ENCODE peak calls at places on chromosomes 3 and 15, in four cellular contexts. E is H1, A is GM12878, G is HepG2. O is an unnamed sample.

GRCh38 chr3:174197416-174197815 is 661.7 kb upstream of the NAALADL2 start:
- DNase-seq in A (no peak), E (no peak), G (no peak), O (no peak)

GRCh38 chr3:186241910-186242821 is 119.9 kb downstream of the DGKG start:
- DNase-seq in G (peak; percentile 92), E (peak; percentile 80), A (no peak), O (peak; percentile 61)

GRCh38 chr3:84042717-84043116 is 916.1 kb upstream of the CADM2 start:
- DNase-seq in E (no peak), A (no peak), G (no peak), O (no peak)

GRCh38 chr3:81891056-81891455 is 129.6 kb upstream of the GBE1 start:
- DNase-seq in G (no peak), A (no peak), E (no peak), O (no peak)

GRCh38 chr3:127373701-127374625 is 86.1 kb upstream of the PRR20G start:
- DNase-seq in G (no peak), A (no peak), E (peak; percentile 85), O (no peak)

GRCh38 chr3:114525278-114525677 is 231.4 kb downstream of the TIGIT start:
- DNase-seq in E (no peak), A (no peak), G (no peak), O (no peak)

GRCh38 chr3:152508705-152509104 is 240.0 kb downstream of the MBNL1 start:
- DNase-seq in A (no peak), E (no peak), G (peak; percentile 7), O (no peak)

GRCh38 chr3:157418104-157418503 is 18.5 kb upstream of the PTX3 start:
- DNase-seq in G (no peak), A (no peak), E (no peak), O (no peak)

GRCh38 chr3:44883999-44884431 is 9.6 kb downstream of the TGM4 start:
- DNase-seq in E (no peak), G (no peak), A (no peak), O (no peak)

GRCh38 chr3:124094496-124094895 is 102.6 kb upstream of the ROPN1 start:
- DNase-seq in E (no peak), G (no peak), A (no peak), O (no peak)

GRCh38 chr15:59174846-59175831 is 31.5 kb upstream of the LDHAL6B start:
- DNase-seq in G (peak; percentile 47), A (no peak), E (peak; percentile 63), O (peak; percentile 27)

GRCh38 chr3:190239325-190239724 is 82.9 kb downstream of the CLDN1 start:
- DNase-seq in G (no peak), E (no peak), A (no peak), O (no peak)

GRCh38 chr15:56883088-56883487 is 35.4 kb upstream of the TCF12 start:
- DNase-seq in G (no peak), A (no peak), E (no peak), O (no peak)

GRCh38 chr15:73951044-73951561 is 24.8 kb downstream of the LOXL1 start:
- DNase-seq in E (peak; percentile 89), A (no peak), G (peak; percentile 83), O (peak; percentile 78)

GRCh38 chr3:113695426-113695817 is 1.0 kb downstream of the USF3 start:
- DNase-seq in E (no peak), A (no peak), G (peak; percentile 44), O (no peak)

GRCh38 chr3:13414040-13414729 is 5.9 kb downstream of the NUP210 start:
- DNase-seq in A (peak; percentile 89), E (no peak), G (no peak), O (peak; percentile 89)

GRCh38 chr3:187737401-187738088 is 7.7 kb downstream of the BCL6 start:
- DNase-seq in E (peak; percentile 65), G (no peak), A (no peak), O (no peak)

GRCh38 chr3:143648218-143648617 is 200.1 kb downstream of the SLC9A9 start:
- DNase-seq in A (no peak), E (no peak), G (no peak), O (no peak)

GRCh38 chr3:3180421-3180820 is 930 bp upstream of the CRBN start:
- DNase-seq in A (no peak), E (no peak), G (no peak), O (no peak)

GRCh38 chr3:106823706-106824105 is 553.5 kb upstream of the CCDC54 start:
- DNase-seq in E (no peak), A (no peak), G (no peak), O (no peak)

GRCh38 chr3:156605686-156606605 is 51.0 kb upstream of the SSR3 start:
- DNase-seq in G (no peak), E (peak; percentile 63), A (no peak), O (peak; percentile 16)

GRCh38 chr3:138371070-138371950 is 22.9 kb downstream of the MRAS start:
- DNase-seq in A (peak; percentile 64), G (no peak), E (no peak), O (peak; percentile 50)

DNA sequence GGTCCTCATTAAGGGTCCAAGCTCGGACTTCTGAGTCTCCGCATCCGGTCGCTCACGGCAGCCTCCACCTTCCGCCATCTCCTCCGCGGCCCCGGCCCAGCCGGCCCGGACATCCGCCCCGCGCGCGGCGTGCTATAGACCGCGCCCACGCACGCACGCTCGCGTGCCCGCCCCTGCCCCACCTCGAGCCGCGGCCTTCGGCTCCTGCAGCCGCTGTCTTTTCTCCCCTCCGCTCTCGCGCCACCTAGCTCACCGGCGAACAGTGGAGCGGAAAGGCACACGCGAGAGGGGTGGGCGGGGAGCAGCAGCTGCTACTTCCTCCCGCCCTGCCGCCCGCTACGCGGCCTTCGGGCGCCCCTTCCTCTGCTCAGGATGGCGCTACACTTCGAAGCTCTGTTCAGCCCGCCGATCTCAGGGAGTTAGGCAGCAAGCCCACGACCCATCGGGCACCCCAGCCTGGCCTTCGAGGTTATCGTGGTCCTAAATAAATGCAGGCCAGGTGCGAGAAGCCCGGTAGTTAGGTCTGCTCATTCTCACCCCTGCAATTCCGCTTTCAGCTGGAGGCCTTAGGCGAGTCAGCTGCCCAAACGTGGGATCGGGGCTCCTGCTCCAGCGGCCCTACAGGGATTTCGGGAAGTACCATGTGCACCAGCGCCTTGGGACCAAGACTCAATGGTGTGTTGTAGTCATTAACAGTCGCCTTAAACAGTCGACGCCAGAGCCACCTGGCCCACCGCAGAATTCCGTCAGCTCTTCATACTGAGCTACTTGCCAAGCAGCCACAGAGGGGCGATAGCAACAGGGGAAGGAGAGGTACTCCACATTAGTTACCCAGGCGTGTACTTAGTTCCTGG is at the start of gene USP4:
- DNase-seq in A (peak; percentile 87), E (peak; percentile 81), G (peak; percentile 89), O (peak; percentile 84)
- TF ChIP-seq POLR2A in A (peak; percentile 95), E (peak; percentile 44), G (peak; percentile 63), O (peak; percentile 94)

GRCh38 chr3:24492971-24493551 is 1.6 kb downstream of the THRB start:
- DNase-seq in G (no peak), E (no peak), A (no peak), O (no peak)

GRCh38 chr3:24493951-24494615 is 567 bp downstream of the THRB start:
- DNase-seq in A (no peak), E (peak; percentile 70), G (peak; percentile 71), O (peak; percentile 13)

GRCh38 chr3:24494616-24495333 is at the start of gene THRB:
- DNase-seq in A (no peak), G (peak; percentile 56), E (peak; percentile 82), O (peak; percentile 37)

GRCh38 chr3:24496529-24497482 is 2.2 kb upstream of the THRB start:
- DNase-seq in E (peak; percentile 73), G (peak; percentile 82), A (no peak), O (no peak)

DNA sequence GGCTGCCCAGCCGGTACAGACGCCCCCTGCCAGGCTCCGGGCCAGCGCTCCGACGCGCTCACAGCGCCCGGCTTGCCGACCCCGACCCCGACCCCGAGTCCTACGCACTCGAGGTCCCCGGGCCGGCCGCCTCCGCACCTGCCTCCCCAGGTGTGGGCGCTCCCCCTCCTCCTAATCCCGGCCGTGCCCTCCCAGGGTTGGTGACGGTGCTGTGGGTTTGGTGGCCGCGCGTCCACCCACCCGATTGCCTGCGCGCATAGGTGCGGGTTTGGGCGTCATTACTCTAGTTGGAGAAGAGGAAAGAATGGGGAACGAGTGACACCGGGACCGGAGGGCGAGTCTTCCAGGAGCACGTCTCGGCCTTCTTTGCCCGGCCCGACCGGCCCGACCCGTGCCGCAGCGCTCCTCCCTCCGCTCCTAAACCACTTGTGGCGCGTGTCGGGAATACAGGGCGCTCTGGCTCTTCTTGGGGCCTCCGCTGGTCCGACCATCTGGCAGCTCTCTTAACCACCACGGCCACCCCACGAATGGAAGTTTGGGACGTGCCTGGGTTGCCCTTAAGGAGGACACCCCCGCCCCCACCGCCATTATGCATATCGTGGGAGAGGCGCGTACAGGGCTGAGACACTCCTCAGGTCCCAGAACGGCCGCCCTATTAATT is 814 bp upstream of the THRB start:
- DNase-seq in G (peak; percentile 56), E (no peak), A (no peak), O (peak; percentile 9)
- TF ChIP-seq TAF1 in G (peak; percentile 51), E (no peak), A (no peak), O (no peak)

DNA sequence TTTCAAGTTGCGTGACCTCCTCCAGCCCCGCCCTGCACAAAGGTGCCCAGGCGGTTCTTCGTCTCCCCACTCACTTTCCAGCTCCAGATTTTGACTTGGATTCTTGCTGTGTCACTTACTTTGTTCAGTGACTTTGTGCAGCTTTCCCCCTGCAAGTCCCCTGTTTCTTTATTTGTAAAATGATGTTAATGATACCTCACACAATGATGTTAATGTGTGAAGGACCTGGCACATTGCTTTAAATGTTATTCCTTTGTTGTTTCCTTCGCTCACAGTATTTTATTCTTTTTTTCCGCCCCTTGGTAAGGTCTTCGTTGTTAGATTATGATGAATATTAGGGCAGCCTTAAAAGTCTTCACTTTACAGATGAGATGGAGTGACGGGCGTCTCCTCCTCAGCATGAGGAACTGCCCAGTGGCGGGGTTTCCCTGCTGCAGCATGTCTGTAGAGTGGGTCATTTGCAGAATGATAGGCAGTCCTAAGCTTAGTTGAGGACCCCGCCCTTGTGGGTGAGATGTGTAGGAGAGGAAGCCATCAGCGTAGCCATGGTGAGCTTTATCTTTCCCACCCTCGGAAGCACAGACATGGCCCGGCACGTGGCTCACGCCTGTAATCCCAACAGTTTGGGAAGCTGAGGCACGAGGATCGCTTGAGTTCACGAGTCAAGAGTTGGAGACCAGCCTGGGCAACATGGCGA is 728 bp downstream of the NIT2 start:
- DNase-seq in G (peak; percentile 16), A (no peak), E (no peak), O (peak; percentile 26)
- TF ChIP-seq POLR2A in G (no peak), A (no peak), E (no peak), O (no peak)

GRCh38 chr3:257826-258225 is 61.3 kb downstream of the CHL1 start:
- DNase-seq in E (no peak), G (no peak), A (no peak), O (no peak)
- TF ChIP-seq TAF1 in E (no peak), G (no peak), A (no peak), O (no peak)

DNA sequence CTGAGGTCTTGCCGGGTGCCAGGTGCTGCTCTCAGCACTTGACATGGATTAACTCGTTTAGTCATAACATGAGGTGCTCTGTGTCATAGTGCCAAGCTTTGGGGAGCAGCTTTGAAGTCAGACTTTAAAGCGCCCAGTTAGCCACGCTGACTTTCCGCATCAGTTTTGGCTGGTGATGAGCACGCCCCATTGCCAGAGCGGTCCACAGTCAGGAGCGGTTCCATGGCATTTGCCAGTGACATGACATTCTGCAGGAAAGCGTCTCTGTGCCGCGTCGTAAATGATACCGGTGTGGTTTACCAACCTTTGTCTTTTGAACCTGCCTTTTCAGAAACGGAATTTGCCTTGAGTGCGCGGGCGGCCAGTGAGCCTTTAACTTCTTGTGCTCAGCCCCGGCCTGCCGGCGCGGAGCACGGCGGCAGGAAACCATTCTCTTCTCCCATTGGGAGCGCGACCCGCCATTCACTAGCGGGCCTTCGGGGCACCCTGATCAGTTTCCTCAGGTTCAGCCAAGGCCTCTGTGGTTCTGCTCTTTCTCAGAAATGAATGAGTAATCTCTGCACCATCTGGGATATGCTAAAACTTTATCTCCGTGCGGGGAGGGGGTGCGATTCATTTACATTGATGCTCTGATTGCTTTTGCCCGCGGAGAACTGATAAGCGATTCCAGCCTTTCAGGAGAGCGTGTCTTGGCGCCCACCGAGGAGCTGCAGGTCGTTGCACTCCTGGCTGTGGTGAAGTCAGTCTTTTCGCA is 1.7 kb upstream of the SLC2A2 start:
- DNase-seq in E (peak; percentile 77), G (peak; percentile 28), A (no peak), O (no peak)
- TF ChIP-seq POLR2A in E (no peak), G (no peak), A (no peak), O (no peak)

O was measured in GM12892.